ENCODE peak calls at places on chromosomes 5 and 9, in five cellular contexts. I, B, M, J and A are unnamed samples.

GRCh38 chr9:4982720-4983482 is 2.2 kb upstream of the JAK2 start:
- DNase-seq in I (no peak), B (no peak), M (no peak), J (no peak), A (no peak)

GRCh38 chr5:40160435-40160834 is 519.3 kb upstream of the PTGER4 start:
- DNase-seq in I (no peak), B (no peak), M (no peak), J (no peak), A (no peak)

GRCh38 chr5:137405393-137405792 is 93.7 kb downstream of the SPOCK1 start:
- DNase-seq in I (no peak), B (no peak), M (no peak), J (no peak), A (no peak)

GRCh38 chr9:117516676-117517632 is 102.1 kb upstream of the ASTN2 start:
- DNase-seq in I (no peak), B (no peak), M (no peak), J (no peak), A (no peak)

GRCh38 chr9:130576176-130576575 is 3.2 kb upstream of the FUBP3 start:
- DNase-seq in I (no peak), B (no peak), M (no peak), J (no peak), A (no peak)

GRCh38 chr5:65926276-65926761 is at the start of gene ERBIN:
- DNase-seq in I (peak), B (peak), M (peak), J (peak), A (peak)

GRCh38 chr9:74940600-74940999 is 12.1 kb downstream of the C9orf40 start:
- DNase-seq in I (no peak), B (no peak), M (no peak), J (no peak), A (no peak)

GRCh38 chr5:96885518-96886338 is 9.4 kb downstream of the ERAP2 start:
- DNase-seq in I (no peak), B (peak), M (no peak), J (no peak), A (peak)

GRCh38 chr9:89879276-89879675 is 274.5 kb downstream of the GADD45G start:
- DNase-seq in I (no peak), B (no peak), M (no peak), J (no peak), A (no peak)

GRCh38 chr5:96113170-96113939 is 151.7 kb upstream of the ELL2 start:
- DNase-seq in I (peak), B (no peak), M (no peak), J (peak), A (no peak)

GRCh38 chr5:73748510-73749410 is 122.8 kb downstream of the ARHGEF28 start:
- DNase-seq in I (peak), B (no peak), M (no peak), J (peak), A (no peak)

GRCh38 chr9:77616191-77616590 is 31.9 kb downstream of the GNA14 start:
- DNase-seq in I (no peak), B (no peak), M (no peak), J (peak), A (peak)

GRCh38 chr9:126519660-126520425 is 93.9 kb upstream of the LMX1B start:
- DNase-seq in I (no peak), B (no peak), M (no peak), J (no peak), A (no peak)

GRCh38 chr9:134360897-134361296 is 34.6 kb downstream of the RXRA start:
- DNase-seq in I (peak), B (no peak), M (peak), J (no peak), A (no peak)

GRCh38 chr5:126355940-126356339 is 67.3 kb upstream of the GRAMD2B start:
- DNase-seq in I (no peak), B (no peak), M (no peak), J (no peak), A (no peak)

GRCh38 chr9:90142580-90142979 is 500.0 kb downstream of the DIRAS2 start:
- DNase-seq in I (peak), B (peak), M (no peak), J (peak), A (peak)

GRCh38 chr5:174462128-174462527 is 262.3 kb upstream of the MSX2 start:
- DNase-seq in I (no peak), B (no peak), M (no peak), J (no peak), A (no peak)

GRCh38 chr9:134624827-134625181 is 16.8 kb upstream of the COL5A1 start:
- DNase-seq in I (no peak), B (no peak), M (no peak), J (no peak), A (no peak)

GRCh38 chr5:55102345-55102744 is at the start of gene GZMA:
- DNase-seq in I (no peak), B (no peak), M (no peak), J (no peak), A (no peak)

GRCh38 chr9:5799314-5799713 is 33.6 kb downstream of the ERMP1 start:
- DNase-seq in I (no peak), B (no peak), M (peak), J (peak), A (no peak)

GRCh38 chr9:133203506-133204075 is 5.5 kb downstream of the OBP2B start:
- DNase-seq in I (no peak), B (no peak), M (no peak), J (no peak), A (no peak)

GRCh38 chr5:134177197-134178171 is 734 bp upstream of the SKP1 start:
- DNase-seq in I (peak), B (no peak), M (peak), J (peak), A (no peak)

GRCh38 chr5:117235814-117236213 is 661.2 kb upstream of the SEMA6A start:
- DNase-seq in I (peak), B (no peak), M (no peak), J (no peak), A (no peak)

GRCh38 chr5:53027913-53028312 is 38.8 kb downstream of the ITGA2 start:
- DNase-seq in I (peak), B (no peak), M (no peak), J (peak), A (no peak)

GRCh38 chr9:84754896-84755295 is 85.4 kb downstream of the NTRK2 start:
- DNase-seq in I (no peak), B (no peak), M (no peak), J (no peak), A (no peak)

GRCh38 chr5:135031813-135032612 is 2.0 kb downstream of the PITX1 start:
- DNase-seq in I (no peak), B (no peak), M (no peak), J (no peak), A (no peak)

GRCh38 chr9:127905788-127906191 is 6.4 kb upstream of the ST6GALNAC6 start:
- DNase-seq in I (no peak), B (peak), M (no peak), J (peak), A (no peak)

GRCh38 chr9:759983-760715 is 81.3 kb upstream of the DMRT1 start:
- DNase-seq in I (no peak), B (no peak), M (no peak), J (peak), A (no peak)

GRCh38 chr9:83544002-83544698 is 5.9 kb upstream of the FRMD3 start:
- DNase-seq in I (peak), B (peak), M (peak), J (peak), A (peak)

GRCh38 chr9:122217640-122218039 is 11.1 kb downstream of the LHX6 start:
- DNase-seq in I (no peak), B (no peak), M (no peak), J (no peak), A (no peak)

GRCh38 chr9:122904823-122905710 is at the start of gene RC3H2:
- DNase-seq in I (peak), B (peak), M (peak), J (peak), A (peak)

GRCh38 chr5:133814152-133814551 is 154.3 kb downstream of the C5orf15 start:
- DNase-seq in I (no peak), B (no peak), M (no peak), J (no peak), A (no peak)

GRCh38 chr5:102312586-102312985 is 16.5 kb upstream of the SLCO4C1 start:
- DNase-seq in I (no peak), B (no peak), M (no peak), J (no peak), A (peak)

GRCh38 chr5:7659420-7659819 is 191.5 kb downstream of the CFAP90 start:
- DNase-seq in I (no peak), B (no peak), M (no peak), J (no peak), A (no peak)

GRCh38 chr5:56314536-56314935 is 81.4 kb upstream of the ANKRD55 start:
- DNase-seq in I (no peak), B (peak), M (no peak), J (no peak), A (no peak)

GRCh38 chr9:71690058-71690691 is 78.1 kb downstream of the CEMIP2 start:
- DNase-seq in I (no peak), B (no peak), M (no peak), J (no peak), A (no peak)

GRCh38 chr5:98454904-98455303 is 318.6 kb upstream of the RGMB start:
- DNase-seq in I (no peak), B (no peak), M (peak), J (no peak), A (peak)

GRCh38 chr5:112684737-112685136 is 52.9 kb upstream of the APC start:
- DNase-seq in I (peak), B (no peak), M (no peak), J (no peak), A (no peak)

GRCh38 chr5:34919077-34919476 is 3.6 kb downstream of the BRIX1 start:
- DNase-seq in I (no peak), B (no peak), M (no peak), J (no peak), A (no peak)
- TF ChIP-seq CTCF in I (no peak), B (no peak), M (peak), J (no peak), A (peak)

GRCh38 chr5:157354825-157355224 is 88.9 kb downstream of the CYFIP2 start:
- DNase-seq in I (no peak), B (no peak), M (no peak), J (no peak), A (no peak)
- TF ChIP-seq CTCF in I (no peak), B (peak), M (peak), J (no peak), A (peak)

DNA sequence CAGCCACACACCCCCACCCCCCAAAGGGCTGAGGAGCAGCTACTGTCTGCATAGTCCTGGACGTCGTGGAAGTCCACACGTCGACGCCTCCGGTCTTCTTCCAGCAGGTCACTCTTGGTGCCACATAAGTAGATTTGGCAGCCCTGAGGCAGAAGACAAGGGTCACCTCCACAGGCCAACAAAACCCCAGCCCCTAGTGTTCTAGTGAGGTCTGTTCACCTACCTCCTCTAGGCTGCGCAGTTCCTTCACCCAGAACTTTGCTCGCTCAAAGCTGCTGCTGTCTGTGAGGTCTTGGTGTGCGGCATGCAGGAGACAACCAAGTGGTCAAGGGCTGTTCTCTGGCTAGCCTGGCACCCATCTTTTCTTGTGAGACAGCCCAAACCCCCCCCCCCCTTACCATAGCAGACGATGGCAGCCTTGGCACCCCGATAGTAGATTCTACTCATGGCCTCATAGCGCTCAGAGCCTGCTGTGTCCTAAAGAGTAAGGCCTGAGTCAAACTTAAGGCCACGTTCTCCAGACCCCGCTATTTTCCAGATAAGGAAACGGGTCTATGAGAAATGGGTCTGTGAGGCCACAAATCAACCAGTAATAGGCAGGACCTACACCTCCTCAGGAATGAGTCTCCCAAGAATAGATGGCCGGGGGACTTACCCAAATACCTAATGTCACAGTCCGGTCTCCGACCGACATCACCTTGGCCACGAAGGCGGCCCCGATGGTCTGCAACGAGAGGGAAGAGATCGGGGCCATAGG is 987 bp downstream of the RAB24 start:
- DNase-seq in I (no peak), B (no peak), M (no peak), J (no peak), A (no peak)
- TF ChIP-seq CTCF in I (no peak), B (peak), M (no peak), J (no peak), A (peak)

DNA sequence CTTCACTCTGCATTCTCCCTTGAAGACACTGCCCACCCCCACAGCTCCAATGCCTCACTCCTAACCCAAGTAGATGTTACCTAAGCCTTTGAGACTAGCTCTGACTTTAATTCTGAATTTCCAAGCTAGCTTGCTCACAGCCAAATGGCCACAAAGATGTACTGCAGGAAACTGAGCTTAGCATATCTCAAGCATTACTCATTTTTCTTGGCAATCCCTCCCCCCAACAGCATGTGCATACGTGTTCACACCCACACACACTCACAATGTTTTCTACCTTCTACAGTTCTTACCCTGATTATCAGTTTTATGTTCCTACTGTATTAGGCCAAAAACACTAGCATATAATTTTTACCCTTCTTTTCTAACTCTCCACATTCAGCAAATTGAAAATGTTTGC is 13.7 kb upstream of the GRIA1 start:
- DNase-seq in I (no peak), B (no peak), M (no peak), J (no peak), A (peak)
- TF ChIP-seq CTCF in I (no peak), B (no peak), M (no peak), J (no peak), A (peak)

DNA sequence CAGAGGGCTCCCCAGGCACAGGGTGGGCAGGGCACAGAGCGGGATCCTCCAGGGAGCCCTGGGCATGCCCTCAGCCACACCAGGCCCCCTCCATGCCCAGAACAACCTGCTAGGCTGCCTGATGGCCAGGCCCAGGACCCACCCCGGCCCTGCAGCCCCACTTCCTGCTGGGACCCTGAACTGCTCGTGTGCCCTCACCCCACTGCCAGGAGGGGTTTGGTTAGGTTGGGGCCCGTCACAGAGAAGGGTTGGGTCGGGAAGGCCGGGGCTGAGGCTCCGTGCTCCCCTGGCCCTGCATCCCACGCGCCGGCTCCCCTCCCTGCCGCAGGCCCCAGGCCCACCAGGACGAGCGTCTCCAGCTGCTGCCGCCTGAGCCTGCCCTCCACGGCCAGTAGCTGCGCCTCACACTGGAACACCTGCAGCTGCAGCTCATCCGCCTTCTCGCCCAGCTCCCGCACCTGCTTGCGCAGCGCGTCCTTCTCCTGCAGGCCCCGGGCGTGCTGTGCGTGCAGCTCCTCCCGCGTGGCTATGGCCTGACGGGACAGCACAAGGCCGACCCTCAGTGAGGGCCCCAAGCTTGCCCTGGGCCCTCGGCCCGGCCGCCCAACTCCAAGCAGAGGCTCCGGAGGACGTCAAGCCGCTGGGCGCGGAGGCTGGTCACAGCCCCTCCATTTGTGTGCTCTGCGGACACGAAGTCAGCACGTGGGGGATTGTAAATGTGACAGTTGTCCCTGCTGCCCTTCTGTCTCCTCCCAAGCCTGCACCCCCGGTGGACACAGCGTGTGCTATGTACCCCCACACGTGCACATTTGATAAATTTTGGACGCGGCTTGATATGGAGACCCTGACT is 4.0 kb upstream of the DNLZ start:
- DNase-seq in I (no peak), B (no peak), M (no peak), J (no peak), A (no peak)
- TF ChIP-seq CTCF in I (no peak), B (no peak), M (no peak), J (no peak), A (no peak)

GRCh38 chr9:12719431-12719830 is 26.2 kb downstream of the TYRP1 start:
- DNase-seq in I (no peak), B (no peak), M (no peak), J (no peak), A (no peak)
- TF ChIP-seq CTCF in I (peak), B (peak), M (peak), J (no peak), A (peak)

GRCh38 chr9:107952773-107953172 is 463.2 kb upstream of the KLF4 start:
- DNase-seq in I (no peak), B (no peak), M (peak), J (no peak), A (peak)
- TF ChIP-seq CTCF in I (no peak), B (no peak), M (no peak), J (no peak), A (no peak)